ENCODE peak calls at places on chromosomes 16 and 17, in ten cellular contexts. R is cardiac fibroblast, P is transverse colon, E is cardiac muscle cell, T is breast epithelium, N is AG09319, F is omental fat pad, G is kidney epithelial cell, W is A549, C is AG04450. O is an unnamed sample.

GRCh38 chr16:89191033-89191900 is 9.1 kb downstream of the SLC22A31 start:
- DNase-seq in R (no peak), P (no peak), E (no peak), T (no peak), N (no peak), F (no peak), G (no peak), W (no peak), C (no peak), O (peak; percentile 6)

GRCh38 chr16:71626858-71627213 is 852 bp downstream of the MARVELD3 start:
- DNase-seq in R (no peak), P (peak; percentile 91), E (no peak), T (no peak), N (no peak), F (no peak), G (no peak), W (peak; percentile 45), C (no peak), O (no peak)

GRCh38 chr17:29664743-29665479 is 42.2 kb upstream of the CORO6 start:
- DNase-seq in R (peak; percentile 74), P (no peak), E (no peak), T (no peak), N (no peak), F (no peak), G (no peak), W (peak; percentile 22), C (no peak), O (no peak)

GRCh38 chr16:1771864-1772361 is 570 bp upstream of the NME3 start:
- DNase-seq in R (no peak), P (peak; percentile 16), E (peak; percentile 22), T (no peak), N (no peak), F (no peak), G (no peak), W (no peak), C (no peak), O (no peak)

GRCh38 chr17:36525113-36525512 is 9.6 kb downstream of the MYO19 start:
- DNase-seq in R (peak; percentile 21), P (no peak), E (no peak), T (no peak), N (no peak), F (no peak), G (no peak), W (no peak), C (no peak), O (no peak)

GRCh38 chr16:87844374-87844733 is 25.0 kb downstream of the SLC7A5 start:
- DNase-seq in R (peak; percentile 67), P (no peak), E (no peak), T (no peak), N (no peak), F (no peak), G (no peak), W (no peak), C (no peak), O (no peak)

GRCh38 chr17:5553479-5553878 is 30.8 kb downstream of the NLRP1 start:
- DNase-seq in R (no peak), P (no peak), E (no peak), T (no peak), N (no peak), F (no peak), G (no peak), W (no peak), C (no peak), O (no peak)

GRCh38 chr16:63230383-63230782 is 1194.1 kb upstream of the CDH8 start:
- DNase-seq in R (no peak), P (no peak), E (no peak), T (no peak), N (no peak), F (no peak), G (no peak), W (no peak), C (no peak), O (no peak)

GRCh38 chr16:70700101-70701020 is 14.5 kb upstream of the MTSS2 start:
- DNase-seq in R (no peak), P (no peak), E (no peak), T (peak; percentile 80), N (no peak), F (no peak), G (no peak), W (no peak), C (no peak), O (no peak)

GRCh38 chr17:74859439-74860228 is at the start of gene GRIN2C:
- DNase-seq in R (no peak), P (no peak), E (peak; percentile 56), T (no peak), N (no peak), F (no peak), G (no peak), W (no peak), C (no peak), O (peak; percentile 54)
- TF ChIP-seq CTCF in R (no peak), P (no peak), E (no peak), T (no peak), N (no peak), F (no peak), G (no peak), W (peak; percentile 82), C (no peak), O (peak; percentile 12)

GRCh38 chr16:78390828-78391227 is 291.4 kb downstream of the WWOX start:
- DNase-seq in R (no peak), P (no peak), E (no peak), T (no peak), N (no peak), F (no peak), G (no peak), W (no peak), C (no peak), O (no peak)

GRCh38 chr16:78395035-78395434 is 295.6 kb downstream of the WWOX start:
- DNase-seq in R (no peak), P (no peak), E (no peak), T (no peak), N (no peak), F (no peak), G (no peak), W (no peak), C (no peak), O (no peak)

GRCh38 chr16:78392585-78393195 is 293.2 kb downstream of the WWOX start:
- DNase-seq in R (no peak), P (no peak), E (no peak), T (no peak), N (no peak), F (no peak), G (no peak), W (no peak), C (no peak), O (no peak)

GRCh38 chr16:78396673-78397072 is 297.2 kb downstream of the WWOX start:
- DNase-seq in R (no peak), P (no peak), E (no peak), T (no peak), N (no peak), F (no peak), G (no peak), W (no peak), C (no peak), O (no peak)

GRCh38 chr16:78396046-78396445 is 296.6 kb downstream of the WWOX start:
- DNase-seq in R (no peak), P (no peak), E (peak; percentile 5), T (no peak), N (no peak), F (no peak), G (no peak), W (peak; percentile 5), C (no peak), O (no peak)
- TF ChIP-seq CTCF in R (peak; percentile 11), P (no peak), E (no peak), T (no peak), N (no peak), F (no peak), G (peak; percentile 5), W (no peak), C (peak; percentile 22), O (peak; percentile 88)

DNA sequence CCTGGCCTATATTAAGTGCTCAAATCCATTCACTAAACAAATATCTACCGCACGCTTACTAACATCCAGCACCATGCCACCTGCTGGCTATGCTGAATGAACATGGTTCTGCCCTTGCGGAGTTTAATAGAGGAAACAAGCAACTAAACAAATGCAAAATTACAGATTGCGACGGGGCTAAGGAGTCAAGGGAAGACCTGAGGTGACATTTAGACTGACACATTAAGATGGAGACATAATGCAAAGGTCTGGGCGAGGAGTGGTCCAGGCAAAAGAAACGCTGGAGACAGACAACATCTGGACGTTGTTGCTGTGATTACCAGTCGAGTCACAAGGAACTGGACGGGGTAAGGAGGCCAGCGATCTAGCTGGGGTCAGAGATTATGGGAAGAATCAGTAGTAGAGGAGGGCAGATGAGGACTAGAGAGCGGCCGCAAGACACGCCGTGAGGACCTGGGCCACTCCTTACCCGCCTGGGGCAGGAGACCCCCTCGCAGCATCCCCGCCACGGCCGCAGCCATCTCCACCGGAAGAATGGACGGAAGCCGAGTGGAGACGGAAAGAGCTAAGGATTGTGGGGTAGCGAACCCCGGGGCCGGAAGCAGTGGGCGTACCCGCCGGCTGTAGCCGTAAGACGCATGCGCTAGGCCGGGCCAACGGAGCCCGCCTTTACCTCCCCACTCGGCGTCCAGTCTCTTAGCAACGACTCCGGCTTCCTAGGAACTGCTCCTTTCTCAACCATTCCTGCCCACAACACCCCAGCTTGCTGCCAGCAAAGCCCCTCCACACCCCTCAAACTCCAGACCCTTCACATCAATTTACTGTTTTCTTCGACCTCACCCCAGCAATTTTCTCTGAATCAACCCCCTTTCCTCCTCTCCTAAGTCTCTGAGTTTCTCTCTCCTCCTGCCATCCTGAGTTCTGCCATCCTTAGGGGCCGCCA is at the start of the genes LRRC46 and MRPL10:
- DNase-seq in R (peak; percentile 94), P (peak; percentile 95), E (peak; percentile 97), T (peak; percentile 88), N (peak; percentile 82), F (peak; percentile 74), G (peak; percentile 61), W (peak; percentile 99), C (peak; percentile 82), O (peak; percentile 94)
- TF ChIP-seq CTCF in R (peak; percentile 42), P (peak; percentile 47), E (peak; percentile 34), T (no peak), N (peak; percentile 38), F (no peak), G (peak; percentile 55), W (peak; percentile 55), C (peak; percentile 52), O (no peak)

GRCh38 chr16:67198238-67198734 is 645 bp upstream of the ELMO3 start:
- DNase-seq in R (peak; percentile 35), P (peak; percentile 78), E (peak; percentile 15), T (no peak), N (no peak), F (no peak), G (no peak), W (peak; percentile 93), C (no peak), O (peak; percentile 60)

GRCh38 chr16:67199011-67199807 is at the start of gene ELMO3:
- DNase-seq in R (no peak), P (peak; percentile 88), E (peak; percentile 71), T (no peak), N (no peak), F (no peak), G (no peak), W (no peak), C (no peak), O (peak; percentile 71)

GRCh38 chr16:67200491-67200890 is 1.6 kb downstream of the ELMO3 start:
- DNase-seq in R (no peak), P (no peak), E (no peak), T (no peak), N (no peak), F (no peak), G (no peak), W (no peak), C (no peak), O (no peak)

GRCh38 chr16:67201411-67202345 is 2.7 kb downstream of the ELMO3 start:
- DNase-seq in R (no peak), P (no peak), E (no peak), T (no peak), N (no peak), F (no peak), G (no peak), W (no peak), C (no peak), O (no peak)

GRCh38 chr16:67199808-67200198 is 872 bp downstream of the ELMO3 start:
- DNase-seq in R (no peak), P (peak; percentile 63), E (no peak), T (no peak), N (no peak), F (no peak), G (no peak), W (no peak), C (no peak), O (peak; percentile 60)
- TF ChIP-seq CTCF in R (no peak), P (peak; percentile 50), E (no peak), T (no peak), N (no peak), F (no peak), G (no peak), W (no peak), C (no peak), O (no peak)